ENCODE peak calls at places on chromosomes 6 and 20, in ten cellular contexts. M is neural crest cell, P is B cell, T is D721Med, R is NB4, O is GM19239, Y is GM20000, G is myocyte, S is HEK293T, D is substantia nigra. V is an unnamed sample.

GRCh38 chr6:63764318-63764916 is 128.8 kb downstream of the PHF3 start:
- DNase-seq in P (peak), S (no peak), O (no peak), D (no peak), Y (peak), T (no peak), R (peak), M (no peak), G (peak), V (no peak)

GRCh38 chr20:49589747-49590146 is 21.8 kb upstream of the PTGIS start:
- DNase-seq in G (no peak), O (no peak), D (no peak), Y (no peak), T (no peak), R (no peak), S (no peak), P (no peak), M (no peak), V (no peak)

GRCh38 chr20:2402271-2402980 is 21.7 kb downstream of the TGM6 start:
- DNase-seq in M (no peak), O (no peak), G (peak), T (no peak), Y (no peak), P (no peak), R (peak), D (no peak), S (peak), V (no peak)

GRCh38 chr20:12207875-12208274 is 290.2 kb downstream of the BTBD3 start:
- DNase-seq in Y (no peak), P (peak), T (no peak), G (peak), R (peak), O (no peak), S (peak), M (peak), D (no peak), V (peak)

GRCh38 chr6:81105998-81106397 is 646.5 kb downstream of the TENT5A start:
- DNase-seq in R (peak), T (no peak), S (no peak), Y (no peak), D (no peak), O (no peak), M (no peak), P (no peak), G (peak), V (no peak)

GRCh38 chr6:168496932-168497331 is 55.9 kb downstream of the SMOC2 start:
- DNase-seq in S (no peak), O (no peak), R (no peak), P (no peak), D (no peak), T (no peak), G (no peak), Y (no peak), M (no peak), V (no peak)

GRCh38 chr6:150261997-150262396 is 106.8 kb upstream of the IYD start:
- DNase-seq in T (no peak), G (no peak), Y (no peak), P (no peak), R (no peak), S (no peak), O (no peak), D (no peak), M (no peak), V (no peak)

GRCh38 chr20:58706975-58707681 is 14.5 kb downstream of the NPEPL1 start:
- DNase-seq in Y (no peak), P (no peak), O (no peak), M (no peak), G (no peak), R (no peak), D (no peak), T (no peak), S (no peak), V (no peak)

GRCh38 chr20:14481863-14482262 is 144.5 kb upstream of the FLRT3 start:
- DNase-seq in S (no peak), D (no peak), M (no peak), T (no peak), Y (no peak), P (no peak), G (peak), R (no peak), O (no peak), V (no peak)

GRCh38 chr6:5667737-5668136 is 339.0 kb downstream of the NRN1 start:
- DNase-seq in G (no peak), O (no peak), T (no peak), Y (no peak), S (no peak), D (no peak), R (no peak), P (no peak), M (no peak), V (no peak)

GRCh38 chr6:21769405-21769851 is 175.9 kb downstream of the SOX4 start:
- DNase-seq in D (no peak), Y (no peak), M (no peak), T (no peak), P (no peak), S (no peak), G (peak), R (no peak), O (no peak), V (no peak)

GRCh38 chr20:8254911-8255582 is 123.0 kb downstream of the PLCB1 start:
- DNase-seq in S (no peak), M (no peak), T (no peak), O (no peak), G (no peak), D (no peak), P (no peak), Y (no peak), R (no peak), V (no peak)

GRCh38 chr20:63136296-63136695 is 79.6 kb downstream of the YTHDF1 start:
- DNase-seq in D (no peak), P (no peak), S (no peak), R (no peak), G (no peak), O (no peak), M (no peak), Y (no peak), T (no peak), V (peak)

GRCh38 chr20:48156521-48156920 is 371.2 kb upstream of the SULF2 start:
- DNase-seq in P (no peak), O (no peak), G (no peak), D (no peak), T (no peak), R (no peak), Y (no peak), M (no peak), S (no peak), V (no peak)

GRCh38 chr20:47210470-47210869 is 146.0 kb downstream of the ZMYND8 start:
- DNase-seq in R (no peak), S (no peak), P (no peak), M (no peak), O (no peak), D (no peak), Y (no peak), G (no peak), T (no peak), V (no peak)

GRCh38 chr6:42190784-42191183 is 4.0 kb downstream of the GUCA1B start:
- DNase-seq in R (no peak), T (no peak), S (no peak), M (no peak), Y (no peak), P (no peak), D (no peak), G (peak), O (no peak), V (no peak)

GRCh38 chr6:33192105-33192646 is at the start of gene COL11A2:
- DNase-seq in T (no peak), S (no peak), D (peak), M (peak), R (no peak), G (peak), Y (peak), P (peak), O (no peak), V (peak)

GRCh38 chr20:49846206-49846807 is 33.7 kb downstream of the SLC9A8 start:
- DNase-seq in P (peak), M (peak), T (no peak), S (peak), Y (peak), G (peak), D (no peak), O (peak), R (peak), V (no peak)

GRCh38 chr6:137167702-137168377 is 5.6 kb downstream of the IL22RA2 start:
- DNase-seq in Y (no peak), D (no peak), R (no peak), P (no peak), S (no peak), O (no peak), T (no peak), G (no peak), M (no peak), V (no peak)